ENCODE peak calls at places on chromosomes 7 and 10, in four cellular contexts. E is CD8-positive, alpha-beta T cell; R is aorta; D is tibial nerve. U is an unnamed sample. For H3K4me1, the result is how much of the 10 kb centered on the place peaks cover.

GRCh38 chr7:4561775-4562174 is 120.3 kb upstream of the FOXK1 start:
- DNase-seq in E (no peak), R (no peak), D (no peak), U (no peak)

GRCh38 chr7:21353388-21353780 is 74.5 kb upstream of the SP4 start:
- DNase-seq in E (no peak), R (no peak), D (no peak), U (no peak)

GRCh38 chr10:58556516-58556915 is 43.8 kb downstream of the BICC1 start:
- DNase-seq in E (no peak), R (no peak), D (no peak), U (no peak)

GRCh38 chr7:45001138-45001694 is 1.2 kb downstream of the CCM2 start:
- DNase-seq in E (peak), R (no peak), D (no peak), U (no peak)

GRCh38 chr7:395643-396042 is 105.7 kb downstream of the FOXL3 start:
- DNase-seq in E (no peak), R (no peak), D (no peak), U (no peak)

GRCh38 chr7:38451840-38452239 is 178.4 kb upstream of the TARP start:
- DNase-seq in E (no peak), R (no peak), D (no peak), U (no peak)

GRCh38 chr7:140222797-140223196 is 46.0 kb upstream of the KDM7A start:
- DNase-seq in E (no peak), R (no peak), D (no peak), U (no peak)

GRCh38 chr10:34295142-34295548 is 520.0 kb downstream of the PARD3 start:
- DNase-seq in E (no peak), R (no peak), D (no peak), U (no peak)

GRCh38 chr10:124250506-124250905 is 157.1 kb upstream of the CHST15 start:
- DNase-seq in E (no peak), R (no peak), D (no peak), U (no peak)

GRCh38 chr10:56522166-56522565 is 161.1 kb upstream of the ZWINT start:
- DNase-seq in E (no peak), R (no peak), D (no peak), U (no peak)

GRCh38 chr10:79435271-79436065 is 10.0 kb downstream of the ZCCHC24 start:
- DNase-seq in E (no peak), R (peak), D (no peak), U (peak)

GRCh38 chr10:78553792-78554191 is 515.0 kb upstream of the ZMIZ1 start:
- DNase-seq in E (no peak), R (no peak), D (no peak), U (no peak)

GRCh38 chr10:27822286-27822685 is 76.7 kb upstream of the MKX start:
- DNase-seq in E (no peak), R (no peak), D (no peak), U (no peak)

GRCh38 chr7:1720325-1720724 is 50.2 kb downstream of the ELFN1 start:
- DNase-seq in E (no peak), R (no peak), D (no peak), U (no peak)

GRCh38 chr10:130479906-130480305 is 343.7 kb downstream of the GLRX3 start:
- DNase-seq in E (no peak), R (no peak), D (no peak), U (no peak)

GRCh38 chr7:157758468-157759245 is 421.9 kb downstream of the DNAJB6 start:
- DNase-seq in E (no peak), R (peak), D (no peak), U (no peak)

GRCh38 chr7:1970895-1971294 is 261.9 kb downstream of the MAD1L1 start:
- DNase-seq in E (no peak), R (peak), D (no peak), U (no peak)

GRCh38 chr7:45180084-45180986 is 22.7 kb downstream of the RAMP3 start:
- DNase-seq in E (no peak), R (peak), D (no peak), U (no peak)

GRCh38 chr10:974038-974784 is 14.0 kb upstream of the GTPBP4 start:
- DNase-seq in E (no peak), R (no peak), D (no peak), U (no peak)

GRCh38 chr10:23459323-23459939 is 20.6 kb downstream of the OTUD1 start:
- DNase-seq in E (no peak), R (no peak), D (no peak), U (no peak)

GRCh38 chr7:22147113-22147512 is 201.4 kb upstream of the CDCA7L start:
- DNase-seq in E (no peak), R (no peak), D (no peak), U (no peak)

GRCh38 chr7:37694208-37695080 is 10.9 kb downstream of the GPR141 start:
- DNase-seq in E (no peak), R (no peak), D (peak), U (peak)

GRCh38 chr10:71397340-71398212 is 856 bp downstream of the CDH23 start:
- DNase-seq in E (no peak), R (peak), D (no peak), U (no peak)
- H3K4me3 ChIP-seq in E (peak), R (peak), D (peak), U (peak)

DNA sequence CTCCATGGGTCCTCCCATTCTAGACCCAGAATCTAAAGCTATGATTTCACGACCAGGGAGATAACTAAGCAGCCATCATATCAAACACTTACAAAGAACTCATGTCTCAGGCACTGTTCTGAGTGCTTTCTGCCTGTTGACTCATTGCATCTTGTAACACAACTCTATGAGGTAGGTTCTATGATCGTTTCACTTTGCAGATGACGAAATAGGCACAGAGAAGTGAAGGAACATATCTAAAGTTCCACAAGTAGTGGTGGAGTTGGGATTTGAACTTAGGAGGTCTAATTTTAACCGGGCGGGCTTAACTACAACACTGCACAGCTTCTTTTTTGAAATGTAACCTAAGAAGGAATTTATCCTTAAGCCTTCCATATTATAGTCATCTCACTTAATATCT is 2.9 kb downstream of the RBP4 start:
- DNase-seq in E (no peak), R (no peak), D (no peak), U (no peak)
- H3K4me1 ChIP-seq in E (under half), R (under half), D (under half), U (under half)

DNA sequence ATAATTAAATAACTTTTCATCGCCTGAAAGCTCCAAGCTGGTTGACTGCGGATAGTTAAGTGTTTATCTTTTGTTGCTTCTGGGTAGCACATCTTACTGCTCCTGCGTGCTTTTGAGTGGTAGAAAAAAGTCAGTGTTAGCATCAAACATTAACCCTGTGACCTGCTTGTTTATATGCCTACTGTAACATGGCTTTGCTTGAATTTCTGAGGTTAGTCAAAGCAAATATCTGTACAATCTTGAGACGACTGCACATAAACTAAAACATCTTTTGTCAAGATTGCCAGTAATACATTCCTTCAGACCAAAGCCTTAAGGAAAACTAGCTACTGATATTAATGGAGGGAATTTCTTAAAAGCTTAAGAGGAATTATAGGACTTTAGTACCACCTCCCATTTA is 163.6 kb downstream of the BAMBI start:
- DNase-seq in E (no peak), R (no peak), D (no peak), U (no peak)
- H3K27ac ChIP-seq in E (no peak), R (no peak), D (no peak), U (peak)

DNA sequence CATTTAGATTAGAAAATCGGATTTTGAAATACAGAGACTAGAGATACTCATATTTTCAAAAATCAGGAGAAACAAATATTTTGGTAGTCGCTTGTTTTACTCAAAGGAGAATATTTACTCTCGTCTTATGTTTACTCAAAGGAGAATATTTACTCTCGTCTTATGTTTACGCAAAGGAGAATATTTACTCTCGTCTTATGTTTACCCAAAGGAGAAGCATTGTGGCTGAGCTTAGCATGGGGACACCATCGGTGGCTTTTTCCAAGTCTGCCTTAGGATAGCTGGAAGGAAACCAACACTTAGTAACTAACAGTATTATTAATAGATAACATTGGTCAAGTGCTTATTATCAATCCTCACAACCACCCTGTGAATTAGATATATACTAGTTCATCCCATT is 71.8 kb downstream of the SNX10 start:
- DNase-seq in E (no peak), R (no peak), D (no peak), U (no peak)
- H3K4me3 ChIP-seq in E (no peak), R (no peak), D (no peak), U (no peak)

DNA sequence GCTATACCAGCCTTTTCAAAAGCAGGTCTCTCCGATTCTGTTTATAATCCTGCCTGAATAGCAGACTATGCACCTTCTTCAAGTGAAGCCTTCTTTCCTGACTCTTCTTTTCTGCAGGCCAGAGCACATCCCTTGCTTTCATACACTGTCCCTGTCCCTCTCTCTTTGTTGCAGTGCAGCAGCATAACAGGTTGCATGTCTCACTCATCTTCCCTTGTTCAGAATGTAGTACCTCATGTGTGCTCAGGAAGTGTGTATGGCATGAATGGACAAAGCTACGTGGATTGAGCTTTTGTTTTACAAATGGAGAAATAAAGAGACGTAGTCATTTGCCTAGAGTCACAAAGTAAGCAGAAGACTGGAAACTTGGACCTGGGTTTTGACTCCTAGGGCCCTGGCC is 67.9 kb downstream of the PTPRZ1 start:
- DNase-seq in E (no peak), R (no peak), D (no peak), U (no peak)
- H3K4me1 ChIP-seq in E (under half), R (under half), D (under half), U (under half)

DNA sequence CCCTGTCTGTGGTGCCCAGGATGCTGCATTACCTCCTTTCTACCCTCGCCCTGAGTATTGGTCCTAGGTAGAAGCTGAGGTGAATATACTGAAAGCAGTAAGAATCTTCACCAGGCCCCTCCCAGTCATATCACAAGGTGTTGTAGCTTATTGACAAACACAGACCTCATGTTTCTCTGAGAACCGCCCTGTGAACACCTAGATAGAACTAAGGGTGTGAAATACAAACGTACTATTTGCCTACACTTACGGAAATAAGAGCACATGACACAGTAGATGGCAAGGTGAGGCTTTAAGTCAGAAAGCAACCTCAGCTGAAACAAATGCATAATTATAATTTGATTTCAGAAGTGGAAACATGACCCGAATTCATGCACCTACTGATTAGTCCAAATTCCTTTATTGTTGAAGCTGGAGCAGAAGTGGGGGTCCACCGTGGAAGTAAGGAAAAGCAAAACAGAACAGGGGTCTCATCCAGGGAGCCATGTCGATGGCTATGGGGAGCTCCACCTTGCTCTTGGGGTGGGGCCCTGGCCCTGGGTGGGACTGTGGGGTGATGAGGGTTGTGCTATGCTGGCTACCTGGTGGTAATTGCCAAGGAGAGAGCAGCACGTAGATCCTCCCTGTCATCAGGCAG is at the start of gene NPSR1:
- DNase-seq in E (no peak), R (no peak), D (no peak), U (no peak)
- H3K27ac ChIP-seq in E (no peak), R (no peak), D (no peak), U (no peak)